ENCODE peak calls at places on chromosomes 5 and 9, in ten cellular contexts. O is stomach, T is Panc1, K is breast epithelium, U is GM23338, H is spleen, N is upper lobe of left lung, R is HCT116, E is H1, X is HepG2. S is an unnamed sample.

GRCh38 chr5:76209297-76209696 is 126.1 kb downstream of the SV2C start:
- DNase-seq in N (no peak), K (no peak), R (no peak), T (no peak), O (no peak), U (peak; percentile 67), H (no peak), X (no peak), E (no peak), S (no peak)

GRCh38 chr9:87280421-87280820 is 217.2 kb upstream of the DAPK1 start:
- DNase-seq in R (no peak), X (no peak), N (no peak), U (no peak), K (peak; percentile 67), O (no peak), H (no peak), E (no peak), T (no peak), S (no peak)

GRCh38 chr9:38180631-38181030 is 111.6 kb upstream of the SHB start:
- DNase-seq in T (no peak), K (no peak), U (no peak), N (no peak), O (no peak), X (no peak), E (no peak), H (no peak), R (no peak), S (no peak)

GRCh38 chr9:33791117-33791516 is 4.2 kb upstream of the PRSS3 start:
- DNase-seq in O (no peak), N (no peak), T (no peak), X (no peak), K (no peak), E (no peak), U (no peak), R (peak; percentile 48), H (no peak), S (no peak)

GRCh38 chr9:124625084-124625483 is 117.9 kb upstream of the NR5A1 start:
- DNase-seq in H (no peak), X (no peak), R (no peak), T (no peak), K (no peak), U (no peak), O (no peak), N (no peak), E (no peak), S (no peak)

GRCh38 chr9:125987420-125987819 is 240.2 kb downstream of the PBX3 start:
- DNase-seq in U (no peak), R (no peak), T (no peak), N (no peak), K (no peak), E (no peak), H (no peak), O (no peak), X (no peak), S (peak; percentile 14)

GRCh38 chr5:107487056-107487461 is 183.7 kb downstream of the EFNA5 start:
- DNase-seq in N (no peak), R (no peak), U (no peak), X (no peak), E (no peak), O (no peak), H (no peak), K (no peak), T (no peak), S (no peak)

GRCh38 chr5:39340486-39340885 is 23.8 kb downstream of the C9 start:
- DNase-seq in H (no peak), X (no peak), K (no peak), N (no peak), U (no peak), E (no peak), O (no peak), T (no peak), R (no peak), S (no peak)

GRCh38 chr9:134168731-134169130 is 4.4 kb upstream of the RNU6ATAC start:
- DNase-seq in N (no peak), K (no peak), X (peak; percentile 17), H (no peak), E (no peak), U (peak; percentile 51), T (no peak), R (no peak), O (no peak), S (no peak)

GRCh38 chr5:154849261-154849660 is 1.1 kb downstream of the FAXDC2 start:
- DNase-seq in K (no peak), N (no peak), U (no peak), E (no peak), R (no peak), H (no peak), O (no peak), T (no peak), X (no peak), S (no peak)

GRCh38 chr9:137272241-137273094 is 5.1 kb upstream of the TOR4A start:
- DNase-seq in U (no peak), R (no peak), H (peak; percentile 73), N (peak; percentile 81), O (no peak), X (no peak), K (no peak), T (no peak), E (no peak), S (no peak)

GRCh38 chr9:132793606-132794580 is 84.2 kb downstream of the AK8 start:
- DNase-seq in O (no peak), U (no peak), R (no peak), H (no peak), T (no peak), K (no peak), X (peak; percentile 6), E (no peak), N (no peak), S (no peak)

GRCh38 chr5:14457475-14457874 is 124.1 kb upstream of the OTULINL start:
- DNase-seq in U (no peak), X (no peak), K (no peak), E (no peak), R (no peak), H (no peak), T (no peak), O (no peak), N (no peak), S (no peak)

GRCh38 chr5:51380603-51381207 is 2.5 kb upstream of the ISL1 start:
- DNase-seq in E (no peak), H (no peak), T (no peak), N (no peak), K (no peak), X (peak; percentile 6), U (peak; percentile 69), R (no peak), O (peak; percentile 41), S (no peak)

GRCh38 chr5:120684213-120684612 is 220.1 kb downstream of the PRR16 start:
- DNase-seq in N (no peak), R (peak; percentile 8), K (no peak), X (no peak), O (no peak), E (no peak), H (no peak), U (no peak), T (no peak), S (no peak)
- TF ChIP-seq CTCF in N (no peak), R (peak; percentile 6), K (no peak), X (no peak), O (no peak), E (no peak), H (no peak), U (peak; percentile 33), T (no peak), S (no peak)

DNA sequence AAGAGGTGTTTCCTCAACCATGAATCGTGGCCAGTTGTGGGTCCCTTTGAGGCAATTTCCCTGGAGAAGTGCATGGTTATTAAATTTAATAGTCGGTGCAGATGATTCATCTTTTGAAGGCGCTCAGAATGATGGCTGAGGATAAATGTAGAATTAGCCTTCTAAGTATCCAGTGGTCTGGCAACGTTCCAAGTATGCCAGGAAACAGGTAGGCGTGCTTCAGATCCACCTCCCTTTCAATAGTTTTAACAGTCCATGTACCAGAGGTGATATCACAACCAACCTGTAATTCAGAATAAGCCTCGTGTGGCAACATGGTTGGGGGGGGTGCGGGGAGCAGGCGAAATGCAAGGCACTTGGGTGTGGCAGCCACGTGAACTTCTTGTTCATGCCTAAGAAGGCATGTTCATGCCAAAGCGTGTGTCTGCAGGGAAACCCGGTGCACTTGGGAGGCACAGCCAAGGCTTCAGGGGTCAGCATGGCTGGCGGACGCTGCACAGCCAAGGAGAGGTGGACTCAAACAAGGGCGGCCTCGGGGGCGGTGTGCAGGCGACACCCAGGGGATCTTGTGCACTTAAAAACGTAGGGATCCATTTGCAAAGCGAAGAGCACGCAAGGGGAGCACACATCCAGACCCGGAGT is 5.2 kb upstream of the NKD2 start:
- DNase-seq in R (peak; percentile 76), U (no peak), O (peak; percentile 26), K (peak; percentile 87), N (peak; percentile 81), H (peak; percentile 9), T (no peak), E (no peak), X (no peak), S (peak; percentile 63)
- TF ChIP-seq POLR2AphosphoS5 in R (peak; percentile 29), U (no peak), O (no peak), K (no peak), N (no peak), H (no peak), T (no peak), E (no peak), X (no peak), S (no peak)

DNA sequence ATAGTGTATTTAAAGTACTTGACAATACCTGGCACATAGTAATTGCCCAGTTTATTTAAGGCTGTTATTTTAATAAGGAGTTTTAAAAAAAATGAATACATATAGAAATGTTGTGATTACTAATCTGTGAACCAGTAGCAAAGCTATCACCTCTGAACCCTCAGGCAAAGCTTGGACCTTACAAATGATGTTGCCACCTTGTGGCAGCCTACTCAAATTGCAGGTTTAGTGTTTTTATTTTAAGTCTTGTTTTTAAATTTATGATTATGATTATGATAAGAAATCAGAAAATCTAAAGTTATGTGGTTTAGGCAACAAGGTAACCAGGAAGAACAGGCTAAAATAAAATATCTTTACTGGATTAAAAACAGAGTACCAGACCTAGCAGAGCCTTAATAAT is 35.8 kb downstream of the PPARGC1B start:
- DNase-seq in E (no peak), H (no peak), U (peak; percentile 62), T (no peak), K (no peak), O (no peak), R (peak; percentile 19), X (no peak), N (no peak), S (no peak)
- TF ChIP-seq CTCF in E (peak; percentile 47), H (peak; percentile 23), U (peak; percentile 68), T (peak; percentile 66), K (no peak), O (no peak), R (peak; percentile 74), X (peak; percentile 27), N (peak; percentile 25), S (no peak)

DNA sequence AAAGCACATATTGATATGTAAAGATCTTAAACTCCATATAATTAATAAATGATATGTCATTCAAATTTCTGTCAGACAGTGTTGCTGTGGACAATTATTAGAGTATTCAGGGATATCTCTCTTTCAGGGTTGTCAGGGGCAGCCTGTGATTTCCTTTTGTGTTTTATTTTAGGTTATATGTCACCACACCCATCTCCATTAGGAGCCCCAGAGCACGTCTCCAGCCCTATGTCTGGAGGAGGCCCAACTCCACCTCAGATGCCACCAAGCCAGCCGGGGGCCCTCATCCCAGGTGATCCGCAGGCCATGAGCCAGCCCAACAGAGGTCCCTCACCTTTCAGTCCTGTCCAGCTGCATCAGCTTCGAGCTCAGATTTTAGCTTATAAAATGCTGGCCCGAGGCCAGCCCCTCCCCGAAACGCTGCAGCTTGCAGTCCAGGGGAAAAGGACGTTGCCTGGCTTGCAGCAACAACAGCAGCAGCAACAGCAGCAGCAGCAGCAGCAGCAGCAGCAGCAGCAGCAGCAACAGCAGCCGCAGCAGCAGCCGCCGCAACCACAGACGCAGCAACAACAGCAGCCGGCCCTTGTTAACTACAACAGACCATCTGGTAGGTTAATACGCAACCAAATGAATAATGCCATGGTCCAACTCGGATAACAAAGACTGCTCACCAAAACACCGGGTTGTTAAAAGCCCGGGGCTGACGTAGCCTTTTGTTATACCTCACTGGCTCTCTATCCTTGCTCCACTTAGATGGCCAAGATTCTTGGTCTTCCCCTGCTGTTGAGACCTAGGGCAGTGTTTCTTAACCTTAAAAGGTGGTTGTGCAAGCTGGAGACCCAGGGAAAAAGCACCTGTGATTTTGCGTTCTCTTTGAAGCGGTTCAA is 24.4 kb downstream of the SMARCA2 start:
- DNase-seq in R (no peak), X (no peak), T (no peak), O (no peak), H (no peak), E (no peak), K (no peak), N (peak; percentile 52), U (no peak), S (peak; percentile 64)
- TF ChIP-seq POLR2AphosphoS5 in R (no peak), X (no peak), T (no peak), O (no peak), H (no peak), E (no peak), K (no peak), N (no peak), U (no peak), S (no peak)

S was measured in sigmoid colon.